ENCODE peak calls at places on chromosomes 6 and 20, in six cellular contexts. U is HepG2, K is K562, P is GM12878, I is H1, L is GM12891. V is an unnamed sample.

GRCh38 chr20:49790077-49790798 is 22.4 kb upstream of the SLC9A8 start:
- DNase-seq in U (peak; percentile 49), K (peak; percentile 89), P (no peak), I (no peak), L (no peak), V (no peak)

GRCh38 chr6:116465246-116465645 is 4.1 kb downstream of the CALHM6 start:
- DNase-seq in U (no peak), K (no peak), P (no peak), I (no peak), L (no peak), V (no peak)

GRCh38 chr6:43947860-43948259 is 177.8 kb downstream of the VEGFA start:
- DNase-seq in U (no peak), K (no peak), P (no peak), I (no peak), L (no peak), V (no peak)

GRCh38 chr6:152267967-152268845 is 369.0 kb downstream of the SYNE1 start:
- DNase-seq in U (peak; percentile 45), K (peak; percentile 11), P (no peak), I (no peak), L (no peak), V (no peak)

GRCh38 chr20:62156592-62157386 is 13.2 kb downstream of the SS18L1 start:
- DNase-seq in U (peak; percentile 78), K (peak; percentile 80), P (no peak), I (no peak), L (peak; percentile 95), V (peak; percentile 87)

GRCh38 chr20:10185741-10186558 is 32.7 kb upstream of the SNAP25 start:
- DNase-seq in U (peak; percentile 25), K (no peak), P (no peak), I (no peak), L (no peak), V (no peak)

GRCh38 chr6:6723316-6723715 is 134.8 kb downstream of the LY86 start:
- DNase-seq in U (no peak), K (no peak), P (no peak), I (no peak), L (no peak), V (no peak)

GRCh38 chr6:166572370-166573261 is 13.9 kb downstream of the RAMACL start:
- DNase-seq in U (no peak), K (no peak), P (no peak), I (peak; percentile 25), L (no peak), V (no peak)

GRCh38 chr6:19833947-19834346 is 3.2 kb upstream of the ID4 start:
- DNase-seq in U (peak; percentile 75), K (no peak), P (no peak), I (no peak), L (no peak), V (no peak)

GRCh38 chr6:118186676-118187567 is 279.9 kb downstream of the SLC35F1 start:
- DNase-seq in U (no peak), K (no peak), P (peak; percentile 8), I (no peak), L (no peak), V (no peak)

GRCh38 chr6:11613858-11614257 is 76.3 kb downstream of the TMEM170B start:
- DNase-seq in U (no peak), K (no peak), P (no peak), I (no peak), L (no peak), V (no peak)

GRCh38 chr6:31582230-31582601 is at the start of gene LTB:
- DNase-seq in U (no peak), K (no peak), P (no peak), I (no peak), L (no peak), V (no peak)

GRCh38 chr6:141244366-141244765 is 888.4 kb upstream of the GJE1 start:
- DNase-seq in U (no peak), K (no peak), P (no peak), I (no peak), L (no peak), V (no peak)

GRCh38 chr6:145866449-145867401 is 52.1 kb upstream of the FBXO30 start:
- DNase-seq in U (no peak), K (no peak), P (no peak), I (no peak), L (no peak), V (no peak)

GRCh38 chr6:138334000-138334399 is 43.7 kb upstream of the SMIM28 start:
- DNase-seq in U (no peak), K (no peak), P (no peak), I (no peak), L (no peak), V (no peak)

GRCh38 chr20:35269055-35269781 is 8.7 kb downstream of the MMP24OS start:
- DNase-seq in U (peak; percentile 77), K (peak; percentile 82), P (no peak), I (no peak), L (peak; percentile 71), V (peak; percentile 69)
- TF ChIP-seq TAF1 in U (no peak), K (no peak), P (no peak), I (no peak), L (no peak), V (no peak)

DNA sequence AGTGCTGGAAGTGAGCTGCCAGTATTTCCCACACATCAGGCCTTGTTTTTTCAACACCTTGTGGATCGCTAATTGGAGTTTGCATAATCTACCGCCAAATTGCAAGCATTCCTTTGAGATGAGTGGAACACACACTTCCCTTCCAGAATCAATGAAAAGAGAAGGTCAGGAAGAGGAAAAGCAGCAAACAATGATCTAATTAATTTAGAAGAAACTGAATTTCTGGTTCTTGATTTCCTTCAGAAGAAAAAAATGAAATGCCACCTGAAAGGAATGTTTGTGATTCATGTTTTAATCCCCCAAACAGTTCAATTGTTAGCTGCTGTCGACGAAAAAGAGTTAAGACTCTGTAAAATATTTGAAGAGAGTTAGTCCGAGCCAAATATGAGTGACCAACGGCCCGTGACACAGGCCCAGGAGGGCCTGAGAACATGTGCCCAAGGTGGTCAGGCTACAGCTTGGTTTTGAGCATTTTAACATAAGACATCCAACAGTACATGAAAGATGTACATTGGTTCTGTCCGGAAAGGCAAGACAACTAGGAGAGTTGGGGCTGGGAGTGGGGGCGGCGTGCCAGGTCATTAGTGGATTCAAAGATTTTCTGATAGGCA is 182.3 kb downstream of the MTFR2 start:
- DNase-seq in U (no peak), K (no peak), P (no peak), I (peak; percentile 17), L (no peak), V (no peak)
- TF ChIP-seq POLR2AphosphoS5 in U (no peak), K (no peak), P (no peak), I (no peak), L (no peak), V (no peak)

DNA sequence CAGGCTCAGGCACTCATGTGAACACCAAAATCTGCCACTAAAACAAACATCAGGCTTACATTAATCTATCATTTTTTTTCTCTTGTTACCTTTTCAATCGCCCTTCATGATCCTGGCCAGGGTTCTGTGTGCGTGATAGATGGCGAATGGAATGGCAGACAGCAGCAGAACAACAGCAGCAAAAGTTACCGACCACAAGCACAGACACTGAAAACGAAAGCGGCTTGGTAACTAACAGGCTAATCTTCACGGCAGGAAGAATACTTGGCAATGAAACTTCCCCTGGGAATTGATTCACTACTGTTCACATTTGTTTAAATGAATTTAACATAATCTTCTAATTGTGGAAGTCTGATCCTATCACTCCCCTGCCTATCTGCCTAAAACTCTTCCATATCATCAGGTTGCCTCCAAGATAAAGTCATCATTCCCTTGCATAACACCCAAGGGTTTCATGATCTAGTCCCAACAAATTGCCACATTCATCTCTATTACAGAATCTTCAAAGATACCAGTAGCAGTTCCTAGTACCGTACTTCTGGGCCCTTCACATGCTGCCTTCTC is 28.7 kb downstream of the PTPRK start:
- DNase-seq in U (no peak), K (no peak), P (no peak), I (no peak), L (no peak), V (no peak)
- TF ChIP-seq POLR2A in U (no peak), K (no peak), P (no peak), I (no peak), L (no peak), V (no peak)

DNA sequence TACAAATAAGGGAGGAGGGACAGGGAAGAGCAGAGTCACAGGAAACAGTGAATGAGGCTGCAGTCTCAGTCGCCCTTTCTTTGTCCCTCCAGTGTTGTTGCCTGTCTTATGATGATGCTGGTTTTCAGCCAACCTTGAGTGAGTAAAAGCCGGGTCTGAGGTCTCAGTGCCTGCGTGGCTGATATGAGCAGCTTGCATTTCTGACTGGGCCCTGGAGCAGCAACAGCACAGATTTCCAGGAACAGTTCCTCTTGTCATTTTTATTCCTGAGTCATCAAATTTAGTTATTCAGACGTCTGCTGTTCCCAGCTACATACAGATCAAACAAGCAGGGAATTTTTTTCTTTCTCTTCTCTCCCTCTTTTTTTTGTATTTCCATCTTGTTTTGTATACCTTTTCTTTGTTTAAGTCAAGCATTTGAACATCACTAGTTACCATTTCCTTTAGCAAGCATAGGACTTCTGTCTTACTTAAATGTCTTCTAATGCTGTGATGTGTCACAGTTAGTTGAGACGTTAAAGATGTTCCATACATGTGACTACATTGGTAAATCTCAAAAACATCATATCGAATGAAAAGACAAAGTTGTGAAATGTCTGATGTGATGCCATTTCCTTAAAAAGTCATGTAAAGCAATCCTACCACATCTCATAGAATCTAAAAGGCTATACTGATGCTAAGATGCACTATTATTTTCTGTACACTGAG is 26.6 kb downstream of the SLC16A10 start:
- DNase-seq in U (no peak), K (no peak), P (no peak), I (no peak), L (no peak), V (no peak)
- TF ChIP-seq TAF1 in U (no peak), K (no peak), P (no peak), I (no peak), L (no peak), V (no peak)

DNA sequence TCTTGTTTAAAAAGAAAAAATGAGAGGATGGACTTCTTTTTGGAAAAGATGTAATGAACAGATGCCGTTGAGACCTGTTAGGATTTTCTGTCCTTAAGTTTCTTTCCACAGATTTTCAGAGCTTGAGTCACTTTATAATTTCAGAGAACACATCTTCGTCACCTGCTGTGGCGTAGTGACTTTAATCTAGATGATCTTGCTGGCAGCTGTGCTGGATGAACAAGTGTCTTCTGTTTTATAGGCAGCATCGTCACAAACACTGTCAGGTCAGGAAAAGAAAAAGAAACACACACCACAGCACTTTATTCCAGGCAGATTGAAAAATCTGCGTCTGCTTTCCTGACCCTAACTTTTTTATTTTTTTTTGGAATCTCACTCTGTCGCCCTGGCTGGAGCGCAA is 35.7 kb upstream of the GCNT2 start:
- DNase-seq in U (no peak), K (no peak), P (no peak), I (no peak), L (no peak), V (no peak)
- TF ChIP-seq POLR2AphosphoS5 in U (no peak), K (no peak), P (no peak), I (no peak), L (no peak), V (no peak)

DNA sequence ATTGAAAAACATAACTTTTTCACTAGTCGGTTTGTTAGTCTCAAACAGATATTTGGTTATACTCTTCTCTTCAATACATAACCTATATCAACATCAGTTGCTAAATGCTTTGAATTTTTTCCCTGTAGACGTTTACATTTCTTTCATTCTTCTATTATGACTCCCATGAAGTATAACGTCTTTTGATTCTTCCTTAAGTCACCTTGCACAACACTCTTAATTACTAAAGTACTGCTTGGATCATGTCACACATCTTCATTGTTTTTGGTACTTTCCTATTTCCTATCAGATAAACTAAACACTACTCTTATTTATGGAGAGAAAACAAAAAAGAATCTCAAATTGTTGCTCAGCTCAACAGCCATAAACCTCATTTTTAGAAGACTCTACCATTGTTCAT is 23.0 kb upstream of the BMP5 start:
- DNase-seq in U (no peak), K (no peak), P (no peak), I (no peak), L (no peak), V (no peak)
- TF ChIP-seq POLR2A in U (no peak), K (no peak), P (no peak), I (no peak), L (no peak), V (no peak)

GRCh38 chr6:39335780-39336541 is 13.5 kb upstream of the KCNK16 start:
- DNase-seq in U (no peak), K (no peak), P (no peak), I (no peak), L (no peak), V (no peak)
- TF ChIP-seq TAF1 in U (no peak), K (no peak), P (no peak), I (no peak), L (no peak), V (no peak)

V was measured in GM12892.